ENCODE peak calls at places on chromosomes 12 and 14, in nine cellular contexts. U is GM23248, H is hepatocyte, N is PC-3, X is GM23338, K is MM.1S, V is OCI-LY7, B is HCT116, O is SK-N-SH. M is an unnamed sample.

GRCh38 chr14:104749111-104749649 is 3.8 kb upstream of the SIVA1 start:
- DNase-seq in K (no peak), B (no peak), U (peak; percentile 82), X (no peak), O (no peak), V (peak; percentile 43), H (peak; percentile 84), N (peak; percentile 70), M (peak; percentile 42)

GRCh38 chr14:26377150-26377549 is 220.7 kb downstream of the NOVA1 start:
- DNase-seq in B (no peak), V (no peak), X (peak; percentile 59), N (no peak), O (no peak), U (no peak), K (no peak), H (no peak), M (no peak)

GRCh38 chr12:28097221-28097620 is 93.0 kb upstream of the CCDC91 start:
- DNase-seq in U (no peak), N (no peak), V (no peak), H (no peak), K (no peak), B (no peak), X (no peak), O (no peak), M (no peak)

GRCh38 chr12:113242018-113242418 is 20.8 kb downstream of the TPCN1 start:
- DNase-seq in V (no peak), K (no peak), N (peak; percentile 98), B (no peak), H (no peak), U (peak; percentile 82), X (no peak), O (no peak), M (no peak)

GRCh38 chr12:53674977-53675700 is 744 bp downstream of the ATP5MC2 start:
- DNase-seq in H (no peak), O (no peak), U (peak; percentile 64), B (no peak), N (peak; percentile 5), X (no peak), K (no peak), V (peak; percentile 9), M (peak; percentile 13)

GRCh38 chr12:126708492-126708896 is 1558.5 kb upstream of the TMEM132C start:
- DNase-seq in X (no peak), N (peak; percentile 7), K (peak; percentile 30), O (peak; percentile 24), B (no peak), U (peak; percentile 20), V (no peak), H (no peak), M (no peak)

GRCh38 chr14:69044296-69044695 is 65.2 kb upstream of the ACTN1 start:
- DNase-seq in B (no peak), H (no peak), K (no peak), O (no peak), U (no peak), X (no peak), N (no peak), V (no peak), M (no peak)

GRCh38 chr12:109897029-109897428 is 3.0 kb upstream of the TCHP start:
- DNase-seq in K (no peak), N (no peak), V (no peak), O (no peak), B (no peak), U (no peak), X (no peak), H (no peak), M (no peak)

GRCh38 chr14:104280902-104281767 is 142.7 kb downstream of the KIF26A start:
- DNase-seq in O (no peak), H (no peak), K (no peak), N (no peak), X (no peak), U (no peak), V (no peak), B (no peak), M (peak; percentile 30)

GRCh38 chr12:118430516-118430915 is 54.2 kb downstream of the SUDS3 start:
- DNase-seq in H (no peak), U (peak; percentile 9), X (no peak), V (no peak), B (no peak), K (no peak), O (no peak), N (no peak), M (no peak)

GRCh38 chr12:118436986-118437385 is 60.6 kb downstream of the SUDS3 start:
- DNase-seq in O (no peak), K (no peak), X (no peak), U (peak; percentile 45), H (no peak), B (no peak), N (no peak), V (no peak), M (no peak)

GRCh38 chr12:118432812-118433540 is 56.6 kb downstream of the SUDS3 start:
- DNase-seq in H (peak; percentile 45), B (no peak), K (no peak), X (no peak), V (no peak), N (no peak), O (no peak), U (peak; percentile 52), M (no peak)

GRCh38 chr12:118439068-118439467 is 62.7 kb downstream of the SUDS3 start:
- DNase-seq in X (no peak), V (no peak), N (no peak), U (no peak), O (no peak), H (no peak), B (no peak), K (no peak), M (no peak)

DNA sequence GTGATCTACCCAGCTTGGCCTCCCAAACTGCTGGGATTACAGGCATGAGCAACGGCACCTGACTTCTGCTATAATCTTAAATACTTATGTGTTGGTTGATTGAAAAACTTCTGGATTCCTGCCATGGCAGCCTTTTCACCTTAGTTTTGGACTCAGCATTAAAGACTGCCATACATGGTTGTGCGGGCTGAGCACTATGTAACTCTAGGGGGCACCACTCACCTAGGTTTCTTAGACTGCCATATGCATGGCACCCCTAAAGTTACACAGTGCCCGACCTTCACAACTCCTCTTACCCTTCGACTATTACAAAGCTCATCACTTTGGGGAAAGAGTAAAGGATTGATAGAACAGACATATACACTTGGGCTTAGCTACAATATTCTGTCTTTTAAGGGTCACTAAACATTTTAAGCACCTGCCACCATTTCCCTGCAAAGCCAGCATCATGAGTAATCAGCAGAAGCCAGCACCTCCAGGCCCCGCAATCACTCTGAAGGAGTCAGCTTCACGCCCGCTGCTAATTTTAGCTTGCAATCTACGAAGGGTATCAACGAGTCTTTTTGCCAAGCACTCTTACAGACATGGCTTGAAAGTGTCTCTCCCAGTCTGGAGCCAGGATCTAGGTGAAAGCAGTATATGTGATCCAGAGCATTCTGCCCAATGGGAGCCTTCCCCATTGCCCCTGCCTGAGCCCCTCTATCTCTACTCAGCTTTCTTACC is 59.8 kb downstream of the SUDS3 start:
- DNase-seq in B (peak; percentile 12), N (peak; percentile 27), H (peak; percentile 7), V (peak; percentile 18), O (peak; percentile 27), K (no peak), X (peak; percentile 83), U (peak; percentile 6), M (peak; percentile 71)
- TF ChIP-seq EZH2phosphoT487 in B (no peak), N (no peak), H (no peak), V (no peak), O (no peak), K (no peak), X (no peak), U (no peak), M (no peak)

DNA sequence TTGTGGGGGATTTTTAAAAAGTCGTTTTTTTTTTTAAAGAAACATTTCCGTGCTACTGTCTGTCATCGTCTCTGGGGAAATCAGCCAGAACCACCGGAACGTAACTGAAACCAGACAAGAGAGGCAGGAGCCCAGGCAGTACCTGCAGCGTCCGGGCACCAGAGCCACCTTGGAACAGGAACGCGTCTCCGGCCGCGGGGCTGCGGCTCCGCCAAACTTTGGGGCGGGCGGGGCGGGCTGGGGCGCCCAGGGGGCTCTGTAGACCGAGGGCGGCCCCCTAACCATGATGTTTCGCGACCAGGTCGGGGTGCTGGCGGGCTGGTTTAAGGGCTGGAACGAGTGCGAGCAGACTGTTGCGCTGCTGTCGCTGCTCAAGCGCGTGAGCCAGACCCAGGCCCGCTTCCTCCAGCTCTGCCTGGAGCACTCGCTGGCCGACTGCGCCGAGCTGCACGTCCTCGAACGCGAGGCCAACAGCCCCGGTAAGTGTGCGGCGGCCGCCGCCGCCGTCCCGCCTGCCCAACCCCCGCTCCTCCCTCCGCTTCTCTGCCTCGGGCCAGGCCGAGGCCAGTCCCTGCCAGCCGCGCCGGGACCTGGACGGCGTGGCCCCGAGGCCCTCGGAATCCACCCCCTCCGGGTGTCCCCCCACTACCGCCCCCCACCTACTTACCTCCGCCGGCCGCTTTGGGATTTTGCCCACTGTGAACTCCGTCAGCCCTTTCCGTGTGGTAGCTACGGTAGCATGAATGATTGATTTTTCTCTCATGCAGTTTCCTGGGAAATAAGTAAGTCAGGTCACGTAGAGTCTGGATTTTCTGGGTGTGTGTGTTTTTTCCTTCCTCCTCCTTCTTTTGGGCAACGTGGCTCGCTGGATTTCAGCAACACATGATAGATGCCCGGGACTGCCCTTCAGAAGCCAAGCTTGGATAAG is 970 bp downstream of the SAMD4A start:
- DNase-seq in O (peak; percentile 78), X (peak; percentile 81), H (peak; percentile 75), V (peak; percentile 36), U (peak; percentile 72), B (no peak), K (peak; percentile 30), N (peak; percentile 73), M (peak; percentile 85)
- H3K4me2 ChIP-seq in O (peak overlapping the region; percentile 79), X (peak overlapping the region; percentile 85), H (peak overlapping the region; percentile 91), V (peak overlapping the region; percentile 99), U (peak overlapping the region; percentile 91), B (peak overlapping the region; percentile 96), K (peak overlapping the region; percentile 77), N (peak overlapping the region; percentile 88), M (peak overlapping the region; percentile 90)

GRCh38 chr14:55139696-55140509 is 10.9 kb downstream of the LGALS3 start:
- DNase-seq in V (no peak), H (no peak), O (peak; percentile 49), K (no peak), X (no peak), U (no peak), N (no peak), B (no peak), M (no peak)

GRCh38 chr14:55138091-55138490 is 9.0 kb downstream of the LGALS3 start:
- DNase-seq in U (peak; percentile 33), H (no peak), V (peak; percentile 12), O (no peak), K (no peak), B (no peak), N (peak; percentile 34), X (peak; percentile 75), M (peak; percentile 26)

GRCh38 chr14:55139152-55139551 is 10.1 kb downstream of the LGALS3 start:
- DNase-seq in O (no peak), V (no peak), H (no peak), B (no peak), X (no peak), U (no peak), K (no peak), N (no peak), M (no peak)

GRCh38 chr14:55136241-55136640 is 7.2 kb downstream of the LGALS3 start:
- DNase-seq in X (no peak), O (no peak), N (no peak), U (peak; percentile 88), H (no peak), K (no peak), B (no peak), V (no peak), M (no peak)

GRCh38 chr14:55136868-55137785 is 8.1 kb downstream of the LGALS3 start:
- DNase-seq in X (no peak), N (no peak), B (no peak), V (no peak), U (peak; percentile 85), K (no peak), H (no peak), O (peak; percentile 39), M (no peak)
- TF ChIP-seq EZH2phosphoT487 in X (no peak), N (no peak), B (no peak), V (no peak), U (no peak), K (no peak), H (no peak), O (no peak), M (no peak)

GRCh38 chr12:89250648-89251047 is 101.7 kb downstream of the DUSP6 start:
- DNase-seq in U (peak; percentile 17), V (no peak), X (no peak), O (no peak), K (no peak), N (no peak), H (no peak), B (no peak), M (no peak)
- H3K4me2 ChIP-seq in U (no peak overlapping the region), V (no peak overlapping the region), X (no peak overlapping the region), O (no peak overlapping the region), K (no peak overlapping the region), N (no peak overlapping the region), H (no peak overlapping the region), B (no peak overlapping the region), M (no peak overlapping the region)